ENCODE peak calls at places on chromosomes 16 and 17, in four cellular contexts. J is RWPE1, W is heart right ventricle, Z is IMR-90. A is an unnamed sample.

GRCh38 chr16:20167323-20167722 is 93.6 kb upstream of the GPR139 start:
- DNase-seq in J (no peak), W (no peak), Z (no peak), A (no peak)

GRCh38 chr16:8899709-8900317 is 17.7 kb downstream of the LITAFD start:
- DNase-seq in J (no peak), W (no peak), Z (no peak), A (no peak)

GRCh38 chr16:8257561-8257960 is 332.8 kb downstream of the TMEM114 start:
- DNase-seq in J (no peak), W (no peak), Z (no peak), A (no peak)

GRCh38 chr16:86630471-86630870 is 52.1 kb downstream of the FOXL1 start:
- DNase-seq in W (no peak), J (no peak), Z (peak), A (no peak)

GRCh38 chr16:21684199-21684598 is 20.4 kb downstream of the OTOA start:
- DNase-seq in W (no peak), J (no peak), Z (no peak), A (no peak)

GRCh38 chr16:49411121-49411970 is 37.7 kb downstream of the C16orf78 start:
- DNase-seq in Z (no peak), W (no peak), J (no peak), A (no peak)

GRCh38 chr16:85465328-85466307 is 147.5 kb upstream of the GSE1 start:
- DNase-seq in Z (peak), J (no peak), W (peak), A (no peak)

GRCh38 chr17:80421381-80422090 is 6.6 kb downstream of the ENDOV start:
- DNase-seq in J (no peak), Z (no peak), W (no peak), A (no peak)

GRCh38 chr17:14312522-14312921 is 11.6 kb downstream of the HS3ST3B1 start:
- DNase-seq in W (no peak), J (no peak), Z (no peak), A (no peak)

GRCh38 chr17:67221062-67221998 is 23.7 kb downstream of the HELZ start:
- DNase-seq in J (peak), Z (peak), W (peak), A (no peak)
- TF ChIP-seq CTCF in J (peak), Z (peak), W (peak), A (peak)

GRCh38 chr17:38322156-38322779 is 21.5 kb downstream of the GPR179 start:
- DNase-seq in Z (peak), W (peak), J (peak), A (peak)
- TF ChIP-seq CTCF in Z (peak), W (peak), J (peak), A (peak)

GRCh38 chr16:4172070-4172469 is 55.8 kb upstream of the ADCY9 start:
- DNase-seq in Z (peak), J (no peak), W (no peak), A (no peak)
- TF ChIP-seq CTCF in Z (no peak), J (no peak), W (no peak), A (no peak)

DNA sequence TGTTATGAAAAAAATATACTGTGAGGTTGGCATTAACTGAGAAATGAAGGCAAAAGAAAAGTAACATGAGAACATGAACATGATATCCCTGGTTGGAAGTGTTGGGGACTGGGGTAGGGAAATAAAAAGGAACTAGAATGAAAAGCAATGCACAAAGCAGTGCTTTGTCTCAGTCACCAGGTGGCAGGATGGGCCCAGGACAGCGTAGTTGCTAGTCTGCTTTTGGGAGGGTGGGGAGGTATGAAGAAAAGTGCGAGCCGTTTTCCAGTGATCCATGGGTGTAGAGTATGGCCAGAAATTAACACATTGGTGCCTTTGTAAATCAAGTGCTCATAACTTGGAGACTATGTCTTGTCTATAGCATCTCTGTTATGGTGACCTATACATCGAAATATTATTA is 662.5 kb upstream of the SALL1 start:
- DNase-seq in Z (no peak), W (no peak), J (no peak), A (no peak)
- TF ChIP-seq CTCF in Z (peak), W (no peak), J (no peak), A (peak)

GRCh38 chr17:20779521-20779920 is 200.0 kb downstream of the CDRT15L2 start:
- DNase-seq in J (no peak), W (no peak), Z (no peak), A (no peak)
- TF ChIP-seq CTCF in J (no peak), W (no peak), Z (no peak), A (no peak)

DNA sequence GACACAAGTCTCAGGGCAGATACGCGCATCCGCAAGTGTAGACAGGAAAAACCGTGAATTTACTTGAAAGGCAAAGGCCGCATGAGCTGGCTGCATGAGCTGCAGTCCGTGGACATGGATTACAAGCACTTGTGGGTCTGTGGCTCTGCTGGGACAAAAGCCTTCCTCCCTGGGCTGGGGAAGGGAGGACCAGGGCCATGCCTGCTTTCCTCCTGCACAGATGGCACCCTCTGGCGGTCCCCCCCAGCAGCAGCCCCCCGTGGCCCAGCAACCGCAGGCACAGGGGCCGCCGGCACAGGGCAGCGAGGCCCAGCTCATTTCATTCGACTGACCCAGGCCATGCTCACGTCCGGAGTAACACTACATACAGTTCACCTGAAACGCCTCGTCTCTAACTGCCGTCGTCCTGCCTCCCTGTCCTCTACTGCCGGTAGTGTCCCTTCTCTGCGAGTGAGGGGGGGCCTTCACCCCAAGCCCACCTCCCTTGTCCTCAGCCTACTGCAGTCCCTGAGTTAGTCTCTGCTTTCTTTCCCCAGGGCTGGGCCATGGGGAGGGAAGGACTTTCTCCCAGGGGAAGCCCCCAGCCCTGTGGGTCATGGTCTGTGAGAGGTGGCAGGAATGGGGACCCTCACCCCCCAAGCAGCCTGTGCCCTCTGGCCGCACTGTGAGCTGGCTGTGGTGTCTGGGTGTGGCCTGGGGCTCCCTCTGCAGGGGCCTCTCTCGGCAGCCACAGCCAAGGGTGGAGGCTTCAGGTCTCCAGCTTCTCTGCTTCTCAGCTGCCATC is 1.7 kb upstream of the MRPL12 start:
- DNase-seq in Z (no peak), W (no peak), J (peak), A (no peak)
- TF ChIP-seq CTCF in Z (peak), W (no peak), J (no peak), A (no peak)

GRCh38 chr17:44267818-44268490 is at the start of gene SLC4A1:
- DNase-seq in W (no peak), J (no peak), Z (no peak), A (no peak)
- TF ChIP-seq CTCF in W (no peak), J (no peak), Z (no peak), A (no peak)

A was measured in progenitor cell of endocrine pancreas.